ENCODE peak calls at places on chromosomes 4 and X, in six cellular contexts. V is pancreas, U is fibroblast of lung, C is Karpas-422, S is aorta, I is endodermal cell. H is an unnamed sample.

GRCh38 chr4:2685541-2685940 is 70.6 kb downstream of the TNIP2 start:
- DNase-seq in V (no peak), U (peak), C (no peak), S (no peak), I (no peak), H (no peak)

GRCh38 chrX:66634272-66634671 is 4.6 kb downstream of the EDA2R start:
- DNase-seq in V (no peak), U (peak), C (no peak), S (no peak), I (no peak), H (no peak)

GRCh38 chr4:147772056-147772455 is 40.2 kb downstream of the ARHGAP10 start:
- DNase-seq in V (no peak), U (no peak), C (no peak), S (no peak), I (no peak), H (no peak)

GRCh38 chr4:54484361-54484760 is 173.4 kb upstream of the KIT start:
- DNase-seq in V (no peak), U (no peak), C (no peak), S (no peak), I (no peak), H (no peak)

GRCh38 chrX:48695524-48695875 is 1.0 kb upstream of the SUV39H1 start:
- DNase-seq in V (no peak), U (peak), C (no peak), S (no peak), I (no peak), H (no peak)

GRCh38 chrX:39460491-39460890 is 637.3 kb downstream of the BCOR start:
- DNase-seq in V (no peak), U (no peak), C (no peak), S (no peak), I (no peak), H (no peak)

GRCh38 chrX:57583477-57583876 is 8.3 kb upstream of the ZXDB start:
- DNase-seq in V (no peak), U (no peak), C (no peak), S (no peak), I (no peak), H (no peak)

GRCh38 chr4:55121246-55121645 is 4.1 kb downstream of the KDR start:
- DNase-seq in V (no peak), U (no peak), C (no peak), S (no peak), I (no peak), H (no peak)

GRCh38 chr4:118327554-118328241 is 25.1 kb downstream of the PRSS12 start:
- DNase-seq in V (no peak), U (no peak), C (no peak), S (no peak), I (no peak), H (no peak)

GRCh38 chrX:153736871-153737441 is 12.3 kb downstream of the ABCD1 start:
- DNase-seq in V (no peak), U (no peak), C (no peak), S (no peak), I (no peak), H (no peak)

GRCh38 chr4:94127707-94128328 is 79.8 kb upstream of the SMARCAD1 start:
- DNase-seq in V (no peak), U (peak), C (peak), S (no peak), I (no peak), H (no peak)

GRCh38 chr4:15729910-15730533 is 27.2 kb downstream of the BST1 start:
- DNase-seq in V (no peak), U (peak), C (peak), S (no peak), I (no peak), H (no peak)

GRCh38 chr4:30362436-30362835 is 357.7 kb upstream of the PCDH7 start:
- DNase-seq in V (no peak), U (no peak), C (no peak), S (no peak), I (no peak), H (no peak)

DNA sequence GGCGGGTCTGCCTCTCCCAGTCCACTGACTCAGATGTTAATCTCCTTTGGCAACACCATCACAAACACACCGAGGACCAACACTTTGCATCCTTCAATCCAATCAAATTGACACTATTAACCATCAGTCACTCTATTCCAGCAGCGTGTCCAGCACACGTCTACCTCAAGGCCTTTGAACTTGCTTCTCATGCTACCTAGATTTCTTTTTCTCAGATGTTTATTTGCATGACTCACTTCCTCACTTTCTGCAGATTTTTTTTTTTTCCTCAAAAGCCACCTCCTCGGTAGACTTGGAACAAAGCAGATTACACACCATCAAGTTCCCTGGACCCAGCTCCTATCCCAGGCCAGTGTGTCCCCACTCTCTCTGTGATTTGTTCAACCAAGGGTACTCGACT is 49.5 kb downstream of the SUPT20HL2 start:
- DNase-seq in V (no peak), U (peak), C (peak), S (no peak), I (no peak), H (no peak)
- H3K27ac ChIP-seq in V (no peak), U (no peak), C (no peak), S (no peak), I (no peak), H (no peak)

GRCh38 chr4:5746829-5747745 is 36.1 kb downstream of the EVC start:
- DNase-seq in V (no peak), U (peak), C (no peak), S (no peak), I (no peak), H (no peak)
- H3K27ac ChIP-seq in V (no peak), U (peak), C (no peak), S (peak), I (no peak), H (no peak)

GRCh38 chr4:1207157-1207470 is 34.7 kb upstream of the SPON2 start:
- DNase-seq in V (no peak), U (no peak), C (no peak), S (no peak), I (no peak), H (peak)
- H3K27ac ChIP-seq in V (no peak), U (no peak), C (no peak), S (no peak), I (no peak), H (no peak)

GRCh38 chr4:6752486-6752829 is 30.1 kb upstream of the KIAA0232 start:
- DNase-seq in V (no peak), U (no peak), C (no peak), S (no peak), I (no peak), H (no peak)
- H3K27ac ChIP-seq in V (no peak), U (no peak), C (no peak), S (no peak), I (no peak), H (no peak)

GRCh38 chr4:145732416-145732815 is 52.5 kb downstream of the C4orf51 start:
- DNase-seq in V (no peak), U (no peak), C (no peak), S (no peak), I (peak), H (no peak)

GRCh38 chr4:145732895-145733880 is 53.2 kb downstream of the C4orf51 start:
- DNase-seq in V (peak), U (peak), C (peak), S (peak), I (peak), H (peak)

GRCh38 chr4:145735330-145735638 is 55.3 kb downstream of the C4orf51 start:
- DNase-seq in V (no peak), U (peak), C (no peak), S (no peak), I (no peak), H (no peak)

GRCh38 chr4:145734576-145735329 is 54.8 kb downstream of the C4orf51 start:
- DNase-seq in V (peak), U (peak), C (no peak), S (peak), I (peak), H (peak)

GRCh38 chr4:145734051-145734450 is 54.1 kb downstream of the C4orf51 start:
- DNase-seq in V (no peak), U (peak), C (no peak), S (no peak), I (no peak), H (no peak)
- H3K27ac ChIP-seq in V (peak), U (peak), C (no peak), S (peak), I (peak), H (peak)

DNA sequence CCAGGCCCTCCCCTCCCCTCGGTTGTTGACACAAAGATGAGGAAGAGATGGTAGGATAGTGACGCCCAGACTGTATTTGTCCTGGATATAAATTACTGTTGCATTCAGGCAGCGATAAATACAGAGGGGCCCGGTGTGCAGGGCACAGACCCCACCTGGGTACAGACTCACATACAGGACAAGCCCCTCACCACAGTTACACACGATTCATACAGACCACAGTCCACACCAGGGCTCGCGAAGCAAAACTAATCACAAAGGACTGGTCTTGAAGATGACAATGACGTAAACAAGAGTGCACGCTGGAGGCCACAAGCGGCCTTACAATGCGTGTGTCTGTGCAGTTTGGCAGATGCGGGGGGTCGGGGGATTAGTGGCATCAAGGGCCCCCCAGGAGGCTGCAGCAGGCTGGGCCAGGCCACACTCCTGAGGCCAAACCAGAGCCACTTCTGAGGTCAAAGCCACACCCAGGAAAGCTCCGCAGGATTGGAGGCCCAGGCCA is 14.5 kb downstream of the DGKQ start:
- DNase-seq in V (no peak), U (no peak), C (no peak), S (peak), I (no peak), H (peak)
- H3K27ac ChIP-seq in V (no peak), U (no peak), C (no peak), S (no peak), I (no peak), H (no peak)

GRCh38 chr4:112185334-112185733 is 40.1 kb downstream of the FAM241A start:
- DNase-seq in V (no peak), U (no peak), C (no peak), S (no peak), I (no peak), H (no peak)
- H3K27ac ChIP-seq in V (no peak), U (no peak), C (no peak), S (no peak), I (no peak), H (no peak)

DNA sequence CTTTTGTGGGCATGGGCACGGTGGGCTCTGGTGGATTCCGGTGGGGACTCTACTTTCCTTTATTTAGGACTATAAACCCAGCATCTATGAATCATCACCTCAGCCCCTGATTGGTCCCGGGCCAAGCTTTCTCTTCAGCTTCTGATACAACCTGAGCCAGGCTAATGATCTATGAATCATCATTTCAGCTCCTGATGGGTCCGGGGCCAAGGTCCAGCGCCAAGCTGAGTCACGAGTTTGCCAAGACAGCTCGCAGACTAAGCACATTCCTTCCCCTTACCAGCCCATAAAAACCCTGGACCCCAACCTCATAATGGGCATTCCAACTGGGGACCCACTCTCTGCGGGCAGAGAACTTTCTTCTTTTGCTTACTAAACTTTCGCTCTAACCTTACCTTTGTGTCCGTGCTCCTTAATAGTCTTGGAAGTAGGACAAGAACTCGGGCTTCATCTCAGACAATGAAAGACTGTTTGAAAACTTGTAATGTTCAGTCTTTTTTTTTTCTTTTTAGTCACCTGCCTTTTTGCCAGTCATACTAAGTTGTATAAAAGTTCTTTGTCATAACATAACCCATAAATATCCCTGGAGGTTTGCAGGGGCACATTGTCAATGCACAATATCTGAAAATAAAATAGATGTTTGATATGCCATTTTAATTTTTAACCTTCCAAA is 904.9 kb upstream of the EPHA5 start:
- DNase-seq in V (peak), U (peak), C (no peak), S (peak), I (no peak), H (peak)
- H3K27ac ChIP-seq in V (no peak), U (no peak), C (no peak), S (no peak), I (no peak), H (no peak)

GRCh38 chr4:168852933-168853713 is 156.9 kb downstream of the CBR4 start:
- DNase-seq in V (no peak), U (no peak), C (no peak), S (no peak), I (no peak), H (no peak)
- H3K27ac ChIP-seq in V (no peak), U (peak), C (no peak), S (peak), I (no peak), H (peak)

DNA sequence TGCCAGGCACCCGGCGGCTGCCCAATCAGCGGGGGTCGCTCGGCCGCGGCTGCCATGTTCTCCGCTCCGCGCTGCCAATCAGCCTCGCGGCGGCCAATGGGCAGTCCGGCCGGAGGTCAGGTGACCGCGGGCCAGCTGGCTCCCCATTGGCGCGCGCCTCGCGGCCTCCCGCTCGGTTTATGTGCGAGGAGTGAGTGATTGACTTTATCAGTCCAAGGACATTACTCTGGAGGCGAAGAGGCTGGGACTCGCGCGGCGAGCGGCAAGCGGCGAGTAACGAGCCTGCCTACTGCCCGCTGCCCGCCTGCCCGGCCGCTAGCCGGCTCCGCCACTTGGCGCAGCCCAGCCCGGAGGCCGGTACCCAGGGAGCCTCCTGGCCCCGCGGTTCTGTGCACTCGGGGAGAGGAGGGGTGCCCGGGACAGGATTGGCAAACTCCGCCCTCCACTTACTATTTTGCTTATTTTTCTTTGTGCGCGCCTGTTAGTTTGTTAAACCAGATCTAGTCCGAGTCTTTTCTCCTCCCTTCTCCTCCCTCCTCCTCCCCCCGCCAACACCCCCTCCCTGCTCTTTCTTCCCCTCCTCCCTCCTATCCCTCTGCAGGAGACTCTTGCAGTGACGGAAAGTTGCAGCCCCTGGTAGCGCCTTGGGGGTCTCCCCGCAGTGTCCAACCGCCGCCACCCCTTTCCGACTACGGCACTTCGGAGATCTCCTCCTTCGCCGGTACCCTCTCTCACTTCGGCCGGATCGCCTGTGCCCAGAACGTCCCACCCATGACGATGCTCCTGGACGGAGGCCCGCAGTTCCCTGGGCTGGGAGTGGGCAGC is at the start of gene ZIC3:
- DNase-seq in V (peak), U (peak), C (no peak), S (peak), I (peak), H (peak)
- H3K27ac ChIP-seq in V (no peak), U (no peak), C (no peak), S (no peak), I (peak), H (no peak)

H was measured in psoas muscle.